ENCODE peak calls at places on chromosomes 2 and 18, in five cellular contexts. One of them, this sample, is unnamed.
A peak's percentile ranks its signal among the peaks of the same experiment; 100 is the strongest.

GRCh38 chr2:221096651-221097567 is 475.2 kb downstream of the EPHA4 start:
- DNase-seq in dorsolateral prefrontal cortex: no peak
- DNase-seq in CD8-positive, alpha-beta T cell: no peak
- DNase-seq in left lung: no peak
- DNase-seq in foreskin fibroblast: peak; percentile 17
- DNase-seq in this sample: no peak

GRCh38 chr2:44778221-44778654 is 163.3 kb upstream of the SIX3 start:
- DNase-seq in dorsolateral prefrontal cortex: no peak
- DNase-seq in CD8-positive, alpha-beta T cell: no peak
- DNase-seq in foreskin fibroblast: peak; percentile 10
- DNase-seq in left lung: no peak
- DNase-seq in this sample: no peak

GRCh38 chr2:116696223-116696622 is 1118.3 kb upstream of the DDX18 start:
- DNase-seq in foreskin fibroblast: no peak
- DNase-seq in CD8-positive, alpha-beta T cell: no peak
- DNase-seq in dorsolateral prefrontal cortex: no peak
- DNase-seq in left lung: no peak
- DNase-seq in this sample: no peak

GRCh38 chr2:238784671-238785527 is 63.0 kb upstream of the TWIST2 start:
- DNase-seq in left lung: peak; percentile 52
- DNase-seq in foreskin fibroblast: peak; percentile 94
- DNase-seq in CD8-positive, alpha-beta T cell: peak; percentile 48
- DNase-seq in dorsolateral prefrontal cortex: peak; percentile 71
- DNase-seq in this sample: no peak

GRCh38 chr2:73112913-73113633 is at the start of gene RAB11FIP5:
- DNase-seq in dorsolateral prefrontal cortex: peak; percentile 72
- DNase-seq in left lung: peak; percentile 80
- DNase-seq in foreskin fibroblast: peak; percentile 93
- DNase-seq in CD8-positive, alpha-beta T cell: peak; percentile 66
- DNase-seq in this sample: no peak

GRCh38 chr2:134148172-134148571 is 105.7 kb upstream of the MGAT5 start:
- DNase-seq in left lung: no peak
- DNase-seq in dorsolateral prefrontal cortex: no peak
- DNase-seq in foreskin fibroblast: no peak
- DNase-seq in CD8-positive, alpha-beta T cell: no peak
- DNase-seq in this sample: no peak

GRCh38 chr2:105515581-105516415 is 116.9 kb upstream of the FHL2 start:
- DNase-seq in left lung: peak; percentile 82
- DNase-seq in CD8-positive, alpha-beta T cell: no peak
- DNase-seq in dorsolateral prefrontal cortex: peak; percentile 45
- DNase-seq in foreskin fibroblast: no peak
- DNase-seq in this sample: no peak

GRCh38 chr2:33786881-33787280 is 187.8 kb upstream of the FAM98A start:
- DNase-seq in dorsolateral prefrontal cortex: no peak
- DNase-seq in left lung: no peak
- DNase-seq in foreskin fibroblast: peak; percentile 23
- DNase-seq in CD8-positive, alpha-beta T cell: no peak
- DNase-seq in this sample: no peak

GRCh38 chr2:1730047-1730937 is 14.0 kb downstream of the PXDN start:
- DNase-seq in foreskin fibroblast: peak; percentile 96
- DNase-seq in dorsolateral prefrontal cortex: no peak
- DNase-seq in CD8-positive, alpha-beta T cell: no peak
- DNase-seq in left lung: peak; percentile 60
- DNase-seq in this sample: no peak

GRCh38 chr2:144942516-144943256 is 422.8 kb upstream of the ZEB2 start:
- DNase-seq in foreskin fibroblast: peak; percentile 81
- DNase-seq in dorsolateral prefrontal cortex: no peak
- DNase-seq in left lung: no peak
- DNase-seq in CD8-positive, alpha-beta T cell: no peak
- DNase-seq in this sample: no peak

GRCh38 chr2:42970151-42970550 is 177.8 kb upstream of the HAAO start:
- DNase-seq in dorsolateral prefrontal cortex: no peak
- DNase-seq in foreskin fibroblast: peak; percentile 55
- DNase-seq in CD8-positive, alpha-beta T cell: no peak
- DNase-seq in left lung: no peak
- DNase-seq in this sample: no peak

GRCh38 chr2:226352941-226353558 is 446.6 kb downstream of the IRS1 start:
- DNase-seq in left lung: no peak
- DNase-seq in CD8-positive, alpha-beta T cell: no peak
- DNase-seq in foreskin fibroblast: no peak
- DNase-seq in dorsolateral prefrontal cortex: no peak
- DNase-seq in this sample: peak; percentile 1

GRCh38 chr2:88187038-88187676 is 17.0 kb downstream of the THNSL2 start:
- DNase-seq in left lung: no peak
- DNase-seq in foreskin fibroblast: peak; percentile 55
- DNase-seq in CD8-positive, alpha-beta T cell: no peak
- DNase-seq in dorsolateral prefrontal cortex: peak; percentile 79
- DNase-seq in this sample: no peak

GRCh38 chr2:42086500-42086953 is 38.7 kb downstream of the PKDCC start:
- DNase-seq in CD8-positive, alpha-beta T cell: no peak
- DNase-seq in left lung: no peak
- DNase-seq in foreskin fibroblast: peak; percentile 81
- DNase-seq in dorsolateral prefrontal cortex: peak; percentile 40
- DNase-seq in this sample: no peak

GRCh38 chr2:197286805-197287595 is 23.6 kb downstream of the ANKRD44 start:
- DNase-seq in dorsolateral prefrontal cortex: no peak
- DNase-seq in foreskin fibroblast: peak; percentile 94
- DNase-seq in left lung: peak; percentile 67
- DNase-seq in CD8-positive, alpha-beta T cell: peak; percentile 67
- DNase-seq in this sample: peak; percentile 87

DNA sequence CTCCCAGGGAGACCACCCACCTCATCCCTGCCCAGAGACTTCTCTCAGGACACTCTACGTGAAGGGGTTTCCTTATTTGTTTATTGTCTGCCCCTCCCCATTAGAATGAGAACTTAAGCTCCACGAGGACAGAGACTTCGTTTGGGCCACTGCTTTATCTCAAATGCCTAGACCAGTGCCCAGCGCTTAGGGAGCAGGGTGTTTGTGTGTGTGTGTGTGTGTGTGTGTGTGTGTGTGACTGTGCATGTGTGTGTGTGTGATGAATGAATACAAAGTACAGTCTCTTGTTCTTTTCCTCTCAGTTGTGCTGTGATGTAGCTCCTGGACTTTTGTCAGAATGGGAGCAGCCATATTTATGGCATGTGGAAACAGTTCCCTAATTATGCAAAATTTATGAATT is 34.4 kb upstream of the CABYR start:
- DNase-seq in CD8-positive, alpha-beta T cell: no peak
- DNase-seq in dorsolateral prefrontal cortex: no peak
- DNase-seq in left lung: no peak
- DNase-seq in foreskin fibroblast: no peak
- DNase-seq in this sample: no peak
- TF ChIP-seq CTCF in CD8-positive, alpha-beta T cell: no peak
- TF ChIP-seq CTCF in dorsolateral prefrontal cortex: no peak
- TF ChIP-seq CTCF in left lung: no peak
- TF ChIP-seq CTCF in foreskin fibroblast: no peak
- TF ChIP-seq CTCF in this sample: no peak

DNA sequence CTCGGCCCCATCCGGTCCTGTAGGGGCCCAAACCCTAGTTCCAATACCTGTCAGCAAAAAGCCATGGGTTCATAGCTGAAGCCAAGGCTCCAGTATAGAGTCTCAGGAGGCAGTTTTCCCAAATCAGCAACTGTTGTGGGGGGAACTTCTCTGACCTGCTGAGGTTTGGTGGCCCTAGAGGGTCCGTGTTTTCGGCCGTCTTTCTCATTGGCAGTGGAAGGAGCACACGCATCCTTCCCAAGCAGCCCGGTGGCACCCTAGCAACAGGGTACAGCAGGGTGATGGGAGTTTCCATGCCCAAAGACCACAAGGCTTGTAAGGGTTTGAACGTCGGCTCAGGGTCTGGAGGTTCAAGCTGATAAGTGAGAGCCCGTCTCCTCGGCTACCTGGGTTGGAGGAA is 6.6 kb downstream of the FOSL2 start:
- DNase-seq in CD8-positive, alpha-beta T cell: no peak
- DNase-seq in foreskin fibroblast: no peak
- DNase-seq in dorsolateral prefrontal cortex: no peak
- DNase-seq in left lung: peak; percentile 28
- DNase-seq in this sample: no peak
- H3K4me3 ChIP-seq in CD8-positive, alpha-beta T cell: no peak overlapping the region
- H3K4me3 ChIP-seq in foreskin fibroblast: peak overlapping the region; percentile 2
- H3K4me3 ChIP-seq in dorsolateral prefrontal cortex: no peak overlapping the region
- H3K4me3 ChIP-seq in left lung: no peak overlapping the region
- H3K4me3 ChIP-seq in this sample: no peak overlapping the region

GRCh38 chr2:153163055-153163454 is 315.5 kb downstream of the RPRM start:
- DNase-seq in foreskin fibroblast: no peak
- DNase-seq in CD8-positive, alpha-beta T cell: no peak
- DNase-seq in left lung: no peak
- DNase-seq in dorsolateral prefrontal cortex: no peak
- DNase-seq in this sample: peak; percentile 11
- TF ChIP-seq CTCF in foreskin fibroblast: no peak
- TF ChIP-seq CTCF in CD8-positive, alpha-beta T cell: peak; percentile 16
- TF ChIP-seq CTCF in left lung: peak; percentile 16
- TF ChIP-seq CTCF in dorsolateral prefrontal cortex: peak; percentile 52
- TF ChIP-seq CTCF in this sample: peak; percentile 57

GRCh38 chr2:28394997-28395333 is 2.3 kb downstream of the FOSL2 start:
- DNase-seq in left lung: no peak
- DNase-seq in dorsolateral prefrontal cortex: no peak
- DNase-seq in foreskin fibroblast: no peak
- DNase-seq in CD8-positive, alpha-beta T cell: no peak
- DNase-seq in this sample: no peak

GRCh38 chr2:28393115-28393836 is 618 bp downstream of the FOSL2 start:
- DNase-seq in left lung: peak; percentile 69
- DNase-seq in foreskin fibroblast: peak; percentile 93
- DNase-seq in dorsolateral prefrontal cortex: no peak
- DNase-seq in CD8-positive, alpha-beta T cell: peak; percentile 51
- DNase-seq in this sample: no peak

GRCh38 chr2:28392297-28393114 is at the start of gene FOSL2:
- DNase-seq in foreskin fibroblast: peak; percentile 100
- DNase-seq in CD8-positive, alpha-beta T cell: peak; percentile 98
- DNase-seq in dorsolateral prefrontal cortex: peak; percentile 93
- DNase-seq in left lung: peak; percentile 98
- DNase-seq in this sample: peak; percentile 99

GRCh38 chr2:28395334-28396061 is 2.8 kb downstream of the FOSL2 start:
- DNase-seq in CD8-positive, alpha-beta T cell: no peak
- DNase-seq in left lung: peak; percentile 67
- DNase-seq in dorsolateral prefrontal cortex: no peak
- DNase-seq in foreskin fibroblast: peak; percentile 80
- DNase-seq in this sample: no peak

DNA sequence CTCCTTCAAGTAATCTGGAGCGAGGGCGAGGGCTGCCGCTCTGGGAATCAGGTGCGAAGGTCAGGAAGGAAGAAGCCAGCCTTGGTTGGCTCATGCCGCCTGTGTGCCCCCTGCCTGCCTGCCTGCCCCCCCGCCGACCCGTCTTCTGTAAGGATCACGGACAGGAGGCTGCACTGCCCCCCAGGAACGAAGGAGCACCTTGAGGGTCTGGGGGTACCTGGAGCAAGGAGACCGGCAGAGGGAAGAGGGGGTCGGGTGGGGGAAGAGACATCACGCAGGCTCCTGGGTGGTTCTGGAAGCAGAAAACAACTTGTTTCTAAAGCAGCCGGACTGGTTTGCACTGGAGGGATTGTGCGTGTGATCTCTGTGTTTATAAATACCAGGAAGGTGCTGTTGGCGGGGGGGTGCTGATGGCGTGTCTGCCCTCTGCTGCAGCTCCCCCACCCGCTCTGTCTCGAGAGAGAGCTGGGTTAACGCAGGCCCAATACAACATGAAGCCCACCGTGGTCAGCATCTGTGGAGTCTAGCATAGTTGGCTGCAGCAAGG is 1.7 kb downstream of the FOSL2 start:
- DNase-seq in left lung: peak; percentile 63
- DNase-seq in CD8-positive, alpha-beta T cell: no peak
- DNase-seq in dorsolateral prefrontal cortex: no peak
- DNase-seq in foreskin fibroblast: peak; percentile 73
- DNase-seq in this sample: no peak
- H3K4me3 ChIP-seq in left lung: peak overlapping the region; percentile 72
- H3K4me3 ChIP-seq in CD8-positive, alpha-beta T cell: peak overlapping the region; percentile 40
- H3K4me3 ChIP-seq in dorsolateral prefrontal cortex: peak overlapping the region; percentile 85
- H3K4me3 ChIP-seq in foreskin fibroblast: peak overlapping the region; percentile 85
- H3K4me3 ChIP-seq in this sample: peak overlapping the region; percentile 74

GRCh38 chr2:86022661-86023365 is 82.9 kb downstream of the POLR1A start:
- DNase-seq in dorsolateral prefrontal cortex: no peak
- DNase-seq in CD8-positive, alpha-beta T cell: no peak
- DNase-seq in foreskin fibroblast: no peak
- DNase-seq in left lung: no peak
- DNase-seq in this sample: no peak

GRCh38 chr2:86019121-86019520 is 86.6 kb downstream of the POLR1A start:
- DNase-seq in foreskin fibroblast: no peak
- DNase-seq in left lung: peak; percentile 16
- DNase-seq in CD8-positive, alpha-beta T cell: no peak
- DNase-seq in dorsolateral prefrontal cortex: no peak
- DNase-seq in this sample: no peak

GRCh38 chr2:86020984-86021383 is 84.7 kb downstream of the POLR1A start:
- DNase-seq in CD8-positive, alpha-beta T cell: no peak
- DNase-seq in left lung: peak; percentile 37
- DNase-seq in dorsolateral prefrontal cortex: peak; percentile 77
- DNase-seq in foreskin fibroblast: peak; percentile 70
- DNase-seq in this sample: no peak

GRCh38 chr2:86023366-86023712 is 82.3 kb downstream of the POLR1A start:
- DNase-seq in CD8-positive, alpha-beta T cell: no peak
- DNase-seq in left lung: no peak
- DNase-seq in foreskin fibroblast: no peak
- DNase-seq in dorsolateral prefrontal cortex: no peak
- DNase-seq in this sample: no peak

GRCh38 chr2:86021396-86022378 is 84.0 kb downstream of the POLR1A start:
- DNase-seq in CD8-positive, alpha-beta T cell: no peak
- DNase-seq in left lung: peak; percentile 27
- DNase-seq in dorsolateral prefrontal cortex: no peak
- DNase-seq in foreskin fibroblast: peak; percentile 51
- DNase-seq in this sample: no peak
- TF ChIP-seq CTCF in CD8-positive, alpha-beta T cell: no peak
- TF ChIP-seq CTCF in left lung: no peak
- TF ChIP-seq CTCF in dorsolateral prefrontal cortex: peak; percentile 16
- TF ChIP-seq CTCF in foreskin fibroblast: no peak
- TF ChIP-seq CTCF in this sample: no peak

DNA sequence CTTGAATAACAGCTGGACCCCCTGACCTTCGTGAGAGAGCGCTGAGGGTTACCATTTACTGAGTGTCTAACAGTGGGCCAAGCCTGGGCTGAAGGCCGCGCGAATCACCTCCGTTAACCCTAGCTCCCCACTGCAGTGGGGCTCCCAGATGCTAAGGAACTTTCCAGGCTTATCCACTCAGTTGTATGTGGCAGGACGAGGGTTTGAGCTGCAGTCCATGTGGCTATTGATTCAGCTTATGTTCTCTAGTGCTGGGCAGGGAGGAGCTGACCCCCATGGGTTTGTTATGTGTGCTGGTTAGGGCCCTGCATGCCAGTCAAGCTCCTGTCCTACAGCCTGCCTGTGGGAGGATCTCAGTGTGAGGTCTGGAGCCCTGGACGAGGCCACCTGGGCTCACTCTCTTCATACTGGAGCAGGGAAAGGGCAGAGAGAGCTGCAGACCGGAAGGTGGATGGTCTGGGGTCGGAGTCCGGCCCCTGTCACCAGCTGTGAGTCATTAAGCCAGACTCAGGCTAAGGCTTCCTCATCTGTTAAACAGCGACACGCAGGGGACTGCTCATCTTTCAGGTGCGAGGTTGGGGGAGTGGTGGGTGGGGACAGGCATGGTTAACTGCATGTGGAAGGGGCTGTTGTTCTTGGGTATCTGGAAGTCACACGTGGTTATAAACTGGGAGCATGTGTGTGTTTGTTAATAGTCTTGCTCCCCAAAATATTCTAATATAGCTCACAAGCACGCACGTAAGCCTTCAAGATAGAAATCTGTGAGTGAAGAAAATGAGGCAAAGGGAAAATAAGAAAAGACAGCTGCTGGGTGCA is 6.6 kb downstream of the PSD4 start:
- DNase-seq in left lung: no peak
- DNase-seq in CD8-positive, alpha-beta T cell: peak; percentile 48
- DNase-seq in foreskin fibroblast: no peak
- DNase-seq in dorsolateral prefrontal cortex: no peak
- DNase-seq in this sample: no peak
- H3K4me3 ChIP-seq in left lung: no peak overlapping the region
- H3K4me3 ChIP-seq in CD8-positive, alpha-beta T cell: peak overlapping the region; percentile 20
- H3K4me3 ChIP-seq in foreskin fibroblast: no peak overlapping the region
- H3K4me3 ChIP-seq in dorsolateral prefrontal cortex: no peak overlapping the region
- H3K4me3 ChIP-seq in this sample: no peak overlapping the region

This sample was measured in LNCaP clone FGC.